ENCODE peak calls at places on chromosome 15, in seven cellular contexts. G, N, Q, R, U, J and P are unnamed samples.

GRCh38 chr15:31953573-31953972 is 76.7 kb upstream of the CHRNA7 start:
- DNase-seq in N (peak), J (no peak), R (no peak), G (no peak), U (no peak), Q (no peak), P (no peak)

GRCh38 chr15:67531379-67532059 is 10.6 kb downstream of the C15orf61 start:
- DNase-seq in J (no peak), U (peak), Q (no peak), R (no peak), N (no peak), G (no peak), P (peak)

GRCh38 chr15:69784808-69785550 is 312.7 kb downstream of the TLE3 start:
- DNase-seq in N (no peak), U (no peak), J (no peak), Q (no peak), G (no peak), R (no peak), P (no peak)

GRCh38 chr15:65008989-65009388 is 19.3 kb upstream of the SPG21 start:
- DNase-seq in G (no peak), J (no peak), N (no peak), R (no peak), Q (no peak), U (no peak), P (no peak)

GRCh38 chr15:38972831-38973230 is 408.2 kb upstream of the RASGRP1 start:
- DNase-seq in U (no peak), G (no peak), R (no peak), N (no peak), J (no peak), Q (no peak), P (peak)

GRCh38 chr15:70376929-70377691 is 279.4 kb upstream of the TLE3 start:
- DNase-seq in Q (no peak), R (no peak), J (peak), N (peak), U (no peak), G (peak), P (peak)

GRCh38 chr15:40327338-40327917 is 3.9 kb downstream of the INAFM2 start:
- DNase-seq in N (no peak), U (no peak), J (no peak), R (no peak), G (no peak), Q (no peak), P (no peak)

GRCh38 chr15:43299884-43300283 is 30.5 kb downstream of the LCMT2 start:
- DNase-seq in J (no peak), N (no peak), R (no peak), U (no peak), G (no peak), Q (no peak), P (no peak)

GRCh38 chr15:51708013-51708412 is 26.7 kb downstream of the SCG3 start:
- DNase-seq in N (no peak), Q (no peak), R (no peak), G (no peak), U (no peak), J (peak), P (peak)

GRCh38 chr15:27500206-27500605 is 529.2 kb downstream of the GABRG3 start:
- DNase-seq in G (no peak), R (no peak), U (no peak), J (no peak), Q (no peak), N (no peak), P (no peak)

GRCh38 chr15:37143351-37143750 is 43.0 kb upstream of the MEIS2 start:
- DNase-seq in U (peak), G (no peak), Q (no peak), N (no peak), J (no peak), R (no peak), P (no peak)

GRCh38 chr15:62348528-62349087 is 183.5 kb upstream of the C2CD4B start:
- DNase-seq in U (no peak), Q (no peak), J (no peak), N (no peak), G (no peak), R (no peak), P (no peak)

GRCh38 chr15:36506733-36507356 is 72.6 kb upstream of the CDIN1 start:
- DNase-seq in G (no peak), U (no peak), R (no peak), J (no peak), Q (no peak), N (no peak), P (no peak)

GRCh38 chr15:80776420-80777045 is 2.6 kb upstream of the CEMIP start:
- DNase-seq in G (peak), U (peak), J (peak), R (peak), Q (no peak), N (peak), P (peak)

GRCh38 chr15:52784799-52785671 is 5.1 kb downstream of the ONECUT1 start:
- DNase-seq in N (peak), Q (no peak), R (no peak), J (no peak), U (no peak), G (no peak), P (no peak)

GRCh38 chr15:63156086-63156707 is 1.1 kb downstream of the RPS27L start:
- DNase-seq in Q (no peak), R (no peak), J (no peak), U (peak), N (no peak), G (no peak), P (no peak)

GRCh38 chr15:81189583-81190283 is 6.9 kb upstream of the IL16 start:
- DNase-seq in N (no peak), Q (no peak), G (peak), R (peak), U (no peak), J (no peak), P (peak)